ENCODE peak calls at places on chromosomes 7 and 10, in ten cellular contexts. One of them, this sample, is unnamed.

GRCh38 chr7:94908204-94909022 is 1.0 kb downstream of the PPP1R9A start:
- DNase-seq in activated CD4-positive, alpha-beta T cell treated with anti-CD3 and anti-CD28 coated beads, Interleukin-2, amount 50 U/mL, for 24 hours: no peak
- DNase-seq in GM12891: peak; percentile 2
- DNase-seq in activated CD8-positive, alpha-beta T cell treated with anti-CD3 and anti-CD28 coated beads for 36 hours: no peak
- DNase-seq in astrocyte of the spinal cord: peak; percentile 41
- DNase-seq in AG04450: no peak
- DNase-seq in right lobe of liver: no peak
- DNase-seq in CD8-positive, alpha-beta T cell: no peak
- DNase-seq in kidney tubule cell: peak; percentile 67
- DNase-seq in hypothalamus: peak; percentile 47
- DNase-seq in this sample: no peak

GRCh38 chr7:134452419-134452827 is 6.5 kb downstream of the AKR1B1 start:
- DNase-seq in activated CD4-positive, alpha-beta T cell treated with anti-CD3 and anti-CD28 coated beads, Interleukin-2, amount 50 U/mL, for 24 hours: no peak
- DNase-seq in GM12891: no peak
- DNase-seq in activated CD8-positive, alpha-beta T cell treated with anti-CD3 and anti-CD28 coated beads for 36 hours: no peak
- DNase-seq in astrocyte of the spinal cord: no peak
- DNase-seq in AG04450: no peak
- DNase-seq in right lobe of liver: no peak
- DNase-seq in CD8-positive, alpha-beta T cell: no peak
- DNase-seq in kidney tubule cell: peak; percentile 96
- DNase-seq in hypothalamus: no peak
- DNase-seq in this sample: no peak

GRCh38 chr7:39894904-39895303 is 55.2 kb upstream of the CDK13 start:
- DNase-seq in activated CD4-positive, alpha-beta T cell treated with anti-CD3 and anti-CD28 coated beads, Interleukin-2, amount 50 U/mL, for 24 hours: no peak
- DNase-seq in GM12891: no peak
- DNase-seq in activated CD8-positive, alpha-beta T cell treated with anti-CD3 and anti-CD28 coated beads for 36 hours: no peak
- DNase-seq in astrocyte of the spinal cord: no peak
- DNase-seq in AG04450: no peak
- DNase-seq in right lobe of liver: no peak
- DNase-seq in CD8-positive, alpha-beta T cell: no peak
- DNase-seq in kidney tubule cell: peak; percentile 44
- DNase-seq in hypothalamus: no peak
- DNase-seq in this sample: no peak

GRCh38 chr7:94418851-94419250 is 24.2 kb downstream of the COL1A2 start:
- DNase-seq in activated CD4-positive, alpha-beta T cell treated with anti-CD3 and anti-CD28 coated beads, Interleukin-2, amount 50 U/mL, for 24 hours: no peak
- DNase-seq in GM12891: no peak
- DNase-seq in activated CD8-positive, alpha-beta T cell treated with anti-CD3 and anti-CD28 coated beads for 36 hours: no peak
- DNase-seq in astrocyte of the spinal cord: no peak
- DNase-seq in AG04450: no peak
- DNase-seq in right lobe of liver: no peak
- DNase-seq in CD8-positive, alpha-beta T cell: no peak
- DNase-seq in kidney tubule cell: no peak
- DNase-seq in hypothalamus: no peak
- DNase-seq in this sample: no peak

GRCh38 chr10:78861456-78862327 is 207.1 kb upstream of the ZMIZ1 start:
- DNase-seq in activated CD4-positive, alpha-beta T cell treated with anti-CD3 and anti-CD28 coated beads, Interleukin-2, amount 50 U/mL, for 24 hours: no peak
- DNase-seq in GM12891: no peak
- DNase-seq in activated CD8-positive, alpha-beta T cell treated with anti-CD3 and anti-CD28 coated beads for 36 hours: no peak
- DNase-seq in astrocyte of the spinal cord: no peak
- DNase-seq in AG04450: no peak
- DNase-seq in right lobe of liver: no peak
- DNase-seq in CD8-positive, alpha-beta T cell: no peak
- DNase-seq in kidney tubule cell: no peak
- DNase-seq in hypothalamus: no peak
- DNase-seq in this sample: no peak

GRCh38 chr10:104331208-104331838 is 6.9 kb downstream of the ITPRIP start:
- DNase-seq in activated CD4-positive, alpha-beta T cell treated with anti-CD3 and anti-CD28 coated beads, Interleukin-2, amount 50 U/mL, for 24 hours: no peak
- DNase-seq in GM12891: no peak
- DNase-seq in activated CD8-positive, alpha-beta T cell treated with anti-CD3 and anti-CD28 coated beads for 36 hours: no peak
- DNase-seq in astrocyte of the spinal cord: peak; percentile 91
- DNase-seq in AG04450: no peak
- DNase-seq in right lobe of liver: peak; percentile 22
- DNase-seq in CD8-positive, alpha-beta T cell: no peak
- DNase-seq in kidney tubule cell: peak; percentile 69
- DNase-seq in hypothalamus: no peak
- DNase-seq in this sample: no peak

GRCh38 chr7:149071641-149072437 is 18.7 kb downstream of the ZNF786 start:
- DNase-seq in activated CD4-positive, alpha-beta T cell treated with anti-CD3 and anti-CD28 coated beads, Interleukin-2, amount 50 U/mL, for 24 hours: peak; percentile 23
- DNase-seq in GM12891: no peak
- DNase-seq in activated CD8-positive, alpha-beta T cell treated with anti-CD3 and anti-CD28 coated beads for 36 hours: peak; percentile 63
- DNase-seq in astrocyte of the spinal cord: no peak
- DNase-seq in AG04450: no peak
- DNase-seq in right lobe of liver: peak; percentile 24
- DNase-seq in CD8-positive, alpha-beta T cell: peak; percentile 49
- DNase-seq in kidney tubule cell: no peak
- DNase-seq in hypothalamus: no peak
- DNase-seq in this sample: peak; percentile 37

GRCh38 chr10:21969326-21970287 is 33.9 kb downstream of the DNAJC1 start:
- DNase-seq in activated CD4-positive, alpha-beta T cell treated with anti-CD3 and anti-CD28 coated beads, Interleukin-2, amount 50 U/mL, for 24 hours: no peak
- DNase-seq in GM12891: no peak
- DNase-seq in activated CD8-positive, alpha-beta T cell treated with anti-CD3 and anti-CD28 coated beads for 36 hours: no peak
- DNase-seq in astrocyte of the spinal cord: no peak
- DNase-seq in AG04450: no peak
- DNase-seq in right lobe of liver: no peak
- DNase-seq in CD8-positive, alpha-beta T cell: no peak
- DNase-seq in kidney tubule cell: peak; percentile 23
- DNase-seq in hypothalamus: no peak
- DNase-seq in this sample: no peak

GRCh38 chr10:8296090-8296741 is 241.7 kb downstream of the GATA3 start:
- DNase-seq in activated CD4-positive, alpha-beta T cell treated with anti-CD3 and anti-CD28 coated beads, Interleukin-2, amount 50 U/mL, for 24 hours: no peak
- DNase-seq in GM12891: no peak
- DNase-seq in activated CD8-positive, alpha-beta T cell treated with anti-CD3 and anti-CD28 coated beads for 36 hours: no peak
- DNase-seq in astrocyte of the spinal cord: no peak
- DNase-seq in AG04450: no peak
- DNase-seq in right lobe of liver: no peak
- DNase-seq in CD8-positive, alpha-beta T cell: no peak
- DNase-seq in kidney tubule cell: no peak
- DNase-seq in hypothalamus: no peak
- DNase-seq in this sample: no peak

GRCh38 chr7:133633055-133633454 is 380.2 kb downstream of the EXOC4 start:
- DNase-seq in activated CD4-positive, alpha-beta T cell treated with anti-CD3 and anti-CD28 coated beads, Interleukin-2, amount 50 U/mL, for 24 hours: no peak
- DNase-seq in GM12891: no peak
- DNase-seq in activated CD8-positive, alpha-beta T cell treated with anti-CD3 and anti-CD28 coated beads for 36 hours: no peak
- DNase-seq in astrocyte of the spinal cord: peak; percentile 16
- DNase-seq in AG04450: no peak
- DNase-seq in right lobe of liver: no peak
- DNase-seq in CD8-positive, alpha-beta T cell: no peak
- DNase-seq in kidney tubule cell: peak; percentile 24
- DNase-seq in hypothalamus: no peak
- DNase-seq in this sample: no peak